ENCODE peak calls at places on chromosomes 3 and 15, in seven cellular contexts. Z, E, R, N, B, T and A are unnamed samples.

GRCh38 chr3:4471907-4472306 is 4.8 kb upstream of the SUMF1 start:
- DNase-seq in Z (no peak), E (no peak), R (no peak), N (no peak), B (no peak), T (no peak), A (no peak)

GRCh38 chr3:43632269-43632733 is 10.5 kb upstream of the ANO10 start:
- DNase-seq in Z (peak; percentile 81), E (peak; percentile 85), R (peak; percentile 89), N (no peak), B (peak; percentile 89), T (no peak), A (no peak)

GRCh38 chr3:37024092-37024491 is 30.8 kb downstream of the MLH1 start:
- DNase-seq in Z (peak; percentile 41), E (peak; percentile 30), R (no peak), N (no peak), B (peak; percentile 13), T (no peak), A (no peak)

GRCh38 chr3:108099679-108100428 is 9.0 kb upstream of the CD47 start:
- DNase-seq in Z (no peak), E (no peak), R (no peak), N (no peak), B (no peak), T (no peak), A (no peak)

GRCh38 chr3:73324203-73325155 is 263.0 kb downstream of the EBLN2 start:
- DNase-seq in Z (peak; percentile 75), E (no peak), R (no peak), N (no peak), B (peak; percentile 22), T (no peak), A (no peak)

GRCh38 chr3:31980530-31981205 is 394 bp downstream of the OSBPL10 start:
- DNase-seq in Z (peak; percentile 28), E (peak; percentile 56), R (peak; percentile 54), N (no peak), B (peak; percentile 60), T (peak; percentile 84), A (no peak)

GRCh38 chr3:108403921-108404320 is 106.5 kb downstream of the MYH15 start:
- DNase-seq in Z (no peak), E (no peak), R (no peak), N (no peak), B (peak; percentile 26), T (no peak), A (no peak)

GRCh38 chr3:151838574-151839312 is 24.8 kb downstream of the AADAC start:
- DNase-seq in Z (peak; percentile 96), E (peak; percentile 82), R (peak; percentile 68), N (no peak), B (peak; percentile 67), T (peak; percentile 49), A (peak; percentile 40)

GRCh38 chr3:169094204-169094603 is 569.3 kb downstream of the MECOM start:
- DNase-seq in Z (peak; percentile 52), E (no peak), R (no peak), N (no peak), B (peak; percentile 41), T (no peak), A (no peak)

GRCh38 chr3:72690646-72691045 is 157.6 kb downstream of the SHQ1 start:
- DNase-seq in Z (peak; percentile 6), E (no peak), R (no peak), N (no peak), B (no peak), T (no peak), A (peak; percentile 14)

GRCh38 chr15:62118446-62118964 is 46.6 kb downstream of the C2CD4B start:
- DNase-seq in Z (no peak), E (no peak), R (peak; percentile 46), N (no peak), B (no peak), T (no peak), A (peak; percentile 40)

GRCh38 chr15:37824717-37825382 is 109.6 kb upstream of the TMCO5A start:
- DNase-seq in Z (peak; percentile 90), E (peak; percentile 96), R (peak; percentile 95), N (no peak), B (peak; percentile 97), T (no peak), A (peak; percentile 90)

GRCh38 chr3:123324880-123325765 is 123.4 kb downstream of the SEC22A start:
- DNase-seq in Z (no peak), E (no peak), R (no peak), N (no peak), B (no peak), T (no peak), A (no peak)

GRCh38 chr3:77599948-77600347 is 560.0 kb downstream of the ROBO2 start:
- DNase-seq in Z (no peak), E (no peak), R (no peak), N (no peak), B (no peak), T (no peak), A (no peak)

GRCh38 chr15:97759363-97759762 is 201.1 kb upstream of the ARRDC4 start:
- DNase-seq in Z (no peak), E (peak; percentile 55), R (peak; percentile 76), N (no peak), B (peak; percentile 82), T (no peak), A (no peak)

GRCh38 chr15:59174161-59174845 is 32.3 kb upstream of the LDHAL6B start:
- DNase-seq in Z (no peak), E (no peak), R (no peak), N (no peak), B (no peak), T (no peak), A (no peak)

GRCh38 chr3:66228707-66229106 is 7.9 kb downstream of the SLC25A26 start:
- DNase-seq in Z (peak; percentile 2), E (no peak), R (no peak), N (no peak), B (no peak), T (no peak), A (no peak)

GRCh38 chr3:31743690-31744089 is 211.0 kb downstream of the STT3B start:
- DNase-seq in Z (peak; percentile 67), E (no peak), R (no peak), N (no peak), B (peak; percentile 37), T (no peak), A (no peak)

GRCh38 chr3:81497565-81497964 is 263.9 kb downstream of the GBE1 start:
- DNase-seq in Z (no peak), E (no peak), R (peak; percentile 37), N (no peak), B (no peak), T (no peak), A (no peak)

GRCh38 chr15:93200448-93201226 is 111.6 kb upstream of the RGMA start:
- DNase-seq in Z (no peak), E (no peak), R (no peak), N (no peak), B (no peak), T (peak; percentile 51), A (no peak)

GRCh38 chr3:13013994-13014754 is 59.1 kb downstream of the IQSEC1 start:
- DNase-seq in Z (no peak), E (no peak), R (no peak), N (no peak), B (no peak), T (no peak), A (no peak)

DNA sequence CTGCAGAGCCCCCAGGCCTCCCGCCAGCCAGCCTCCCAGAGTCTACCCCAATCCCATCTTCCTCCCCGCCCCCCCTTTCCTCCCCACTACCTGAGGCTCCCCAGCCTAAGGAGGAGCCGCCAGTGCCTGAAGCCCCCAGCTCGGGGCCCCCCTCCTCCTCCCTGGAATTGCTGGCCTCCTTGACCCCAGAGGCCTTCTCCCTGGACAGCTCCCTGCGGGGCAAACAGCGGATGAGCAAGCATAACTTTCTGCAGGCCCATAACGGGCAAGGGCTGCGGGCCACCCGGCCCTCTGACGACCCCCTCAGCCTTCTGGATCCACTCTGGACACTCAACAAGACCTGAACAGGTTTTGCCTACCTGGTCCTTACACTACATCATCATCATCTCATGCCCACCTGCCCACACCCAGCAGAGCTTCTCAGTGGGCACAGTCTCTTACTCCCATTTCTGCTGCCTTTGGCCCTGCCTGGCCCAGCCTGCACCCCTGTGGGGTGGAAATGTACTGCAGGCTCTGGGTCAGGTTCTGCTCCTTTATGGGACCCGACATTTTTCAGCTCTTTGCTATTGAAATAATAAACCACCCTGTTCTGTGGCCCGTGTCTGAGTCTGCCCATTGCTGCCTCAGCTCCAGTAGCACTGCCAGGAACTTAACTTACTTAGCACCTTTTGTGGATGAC is 32.2 kb downstream of the PTPN23 start:
- DNase-seq in Z (no peak), E (no peak), R (no peak), N (no peak), B (no peak), T (no peak), A (no peak)
- TF ChIP-seq CTCF in Z (no peak), E (peak; percentile 20), R (peak; percentile 7), N (no peak), B (no peak), T (no peak), A (no peak)

DNA sequence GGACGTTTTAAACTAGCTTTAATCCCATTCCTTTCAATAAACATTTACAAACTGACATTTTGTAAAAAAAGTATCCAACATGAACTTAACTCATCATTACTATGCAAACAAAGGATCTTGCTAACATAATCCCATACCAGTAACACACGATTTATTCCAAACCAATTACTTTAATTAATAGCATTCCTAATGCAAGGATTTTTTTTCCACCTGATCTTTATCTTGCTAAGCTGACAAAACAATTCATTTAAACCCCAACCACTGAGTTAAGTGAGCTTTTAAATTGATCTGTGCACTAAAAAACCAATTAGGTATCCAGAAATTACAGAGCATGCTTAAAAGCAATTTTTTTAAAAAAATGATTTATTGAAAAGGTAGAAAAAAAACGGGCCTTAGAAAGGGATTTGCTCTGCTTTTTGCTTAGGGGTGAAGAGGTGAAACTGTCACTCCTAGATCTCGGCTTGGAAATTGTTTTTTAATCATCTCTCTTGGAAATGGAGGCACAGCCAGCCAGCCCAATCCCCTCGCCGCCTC is 1.2 kb downstream of the SH3BP5 start:
- DNase-seq in Z (no peak), E (no peak), R (no peak), N (no peak), B (no peak), T (no peak), A (peak; percentile 84)
- H3K4me3 ChIP-seq in Z (peak overlapping the region; percentile 97), E (peak overlapping the region; percentile 79), R (peak overlapping the region; percentile 84), N (peak overlapping the region; percentile 80), B (peak overlapping the region; percentile 91), T (peak overlapping the region; percentile 93), A (peak overlapping the region; percentile 89)

GRCh38 chr3:184241447-184242296 is 7.1 kb downstream of the ALG3 start:
- DNase-seq in Z (peak; percentile 36), E (peak; percentile 26), R (peak; percentile 57), N (no peak), B (no peak), T (no peak), A (no peak)
- TF ChIP-seq CTCF in Z (peak; percentile 68), E (peak; percentile 59), R (peak; percentile 93), N (no peak), B (peak; percentile 25), T (peak; percentile 35), A (peak; percentile 79)

DNA sequence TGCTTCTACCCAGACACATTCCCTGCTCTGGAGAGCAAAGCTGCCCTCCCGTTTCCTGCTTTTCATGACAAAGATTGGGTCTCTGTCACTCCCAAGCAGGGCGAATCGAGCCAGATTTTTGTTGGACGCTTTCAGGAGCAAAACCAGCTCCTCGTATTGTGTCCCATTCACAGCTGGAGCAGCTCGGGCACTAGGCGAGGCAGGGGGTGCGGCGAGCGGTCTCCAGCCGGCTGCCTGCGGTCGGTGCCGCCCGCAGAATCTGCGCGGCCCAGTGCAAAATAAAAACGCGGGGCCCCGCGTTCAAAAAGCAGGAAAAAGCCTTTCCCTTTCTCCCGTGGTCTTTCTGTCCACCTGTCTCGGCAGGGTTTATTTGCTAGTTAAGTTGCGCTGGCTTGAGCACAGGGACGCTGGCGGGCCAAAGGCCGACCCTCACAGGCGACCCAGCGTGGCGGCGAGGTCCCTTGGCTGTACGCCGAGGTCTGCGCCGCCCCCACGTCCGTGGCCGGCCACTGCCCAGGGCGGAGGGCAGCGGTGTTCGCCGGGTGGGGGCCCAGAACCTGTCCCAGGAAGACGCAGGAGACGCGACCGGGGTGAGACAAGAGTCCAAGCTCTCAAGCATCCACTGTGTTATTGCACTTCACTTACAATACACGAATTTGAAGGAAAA is 71.2 kb downstream of the CYP19A1 start:
- DNase-seq in Z (no peak), E (peak; percentile 15), R (no peak), N (no peak), B (no peak), T (no peak), A (no peak)
- H3K4me3 ChIP-seq in Z (peak overlapping the region; percentile 64), E (peak overlapping the region; percentile 38), R (peak overlapping the region; percentile 28), N (peak overlapping the region; percentile 47), B (peak overlapping the region; percentile 62), T (peak overlapping the region; percentile 7), A (peak overlapping the region; percentile 57)